ENCODE peak calls at places on chromosomes 16 and 17, in eight cellular contexts. U, Q, M, B, H, Z, A and T are unnamed samples.

GRCh38 chr16:22198547-22199293 is 7.4 kb upstream of the EEF2K start:
- DNase-seq in U (no peak), Q (no peak), M (no peak), B (no peak), H (no peak), Z (no peak), A (no peak), T (no peak)

GRCh38 chr17:17028059-17028877 is 14.0 kb upstream of the MPRIP start:
- DNase-seq in U (peak), Q (no peak), M (no peak), B (peak), H (peak), Z (no peak), A (peak), T (no peak)

GRCh38 chr17:81365148-81365600 is 30.1 kb upstream of the BAHCC1 start:
- DNase-seq in U (no peak), Q (no peak), M (no peak), B (peak), H (no peak), Z (no peak), A (no peak), T (no peak)

GRCh38 chr17:35849469-35850348 is 19.0 kb downstream of the HEATR9 start:
- DNase-seq in U (peak), Q (no peak), M (no peak), B (peak), H (peak), Z (peak), A (no peak), T (peak)

GRCh38 chr17:58666858-58667267 is 25.0 kb downstream of the TEX14 start:
- DNase-seq in U (peak), Q (peak), M (no peak), B (peak), H (no peak), Z (peak), A (peak), T (peak)

GRCh38 chr17:33986566-33986965 is 268.5 kb upstream of the CCL2 start:
- DNase-seq in U (no peak), Q (no peak), M (no peak), B (no peak), H (no peak), Z (no peak), A (no peak), T (no peak)

GRCh38 chr16:85321856-85322271 is 209.6 kb upstream of the CIBAR2 start:
- DNase-seq in U (peak), Q (no peak), M (no peak), B (peak), H (no peak), Z (no peak), A (peak), T (peak)

GRCh38 chr17:76268015-76268749 is 3.0 kb downstream of the UBALD2 start:
- DNase-seq in U (peak), Q (peak), M (no peak), B (peak), H (no peak), Z (peak), A (peak), T (peak)

GRCh38 chr16:80948886-80949502 is 57.7 kb downstream of the CMC2 start:
- DNase-seq in U (peak), Q (peak), M (no peak), B (no peak), H (no peak), Z (no peak), A (peak), T (no peak)